ENCODE peak calls at places on chromosome 10, in five cellular contexts. One of them, this sample, is unnamed.

GRCh38 chr10:79605308-79605707 is 5.4 kb upstream of the SFTPA1 start:
- DNase-seq in MM.1S: no peak
- DNase-seq in thoracic aorta: no peak
- DNase-seq in cardiac muscle cell: no peak
- DNase-seq in neuronal stem cell: no peak
- DNase-seq in this sample: no peak

GRCh38 chr10:87842776-87843497 is 20.4 kb downstream of the KLLN start:
- DNase-seq in cardiac muscle cell: peak; percentile 74
- DNase-seq in MM.1S: no peak
- DNase-seq in neuronal stem cell: no peak
- DNase-seq in thoracic aorta: no peak
- DNase-seq in this sample: no peak

GRCh38 chr10:28566458-28566857 is 33.5 kb downstream of the WAC start:
- DNase-seq in neuronal stem cell: no peak
- DNase-seq in MM.1S: no peak
- DNase-seq in cardiac muscle cell: peak; percentile 51
- DNase-seq in thoracic aorta: no peak
- DNase-seq in this sample: no peak

GRCh38 chr10:3336673-3337293 is 164.2 kb upstream of the PITRM1 start:
- DNase-seq in cardiac muscle cell: no peak
- DNase-seq in neuronal stem cell: no peak
- DNase-seq in thoracic aorta: no peak
- DNase-seq in MM.1S: no peak
- DNase-seq in this sample: no peak

GRCh38 chr10:70479626-70480253 is 1.2 kb downstream of the PALD1 start:
- DNase-seq in MM.1S: peak; percentile 35
- DNase-seq in thoracic aorta: no peak
- DNase-seq in cardiac muscle cell: no peak
- DNase-seq in neuronal stem cell: no peak
- DNase-seq in this sample: no peak

GRCh38 chr10:33336606-33337334 is 2.3 kb upstream of the NRP1 start:
- DNase-seq in MM.1S: no peak
- DNase-seq in thoracic aorta: no peak
- DNase-seq in cardiac muscle cell: peak; percentile 63
- DNase-seq in neuronal stem cell: peak; percentile 45
- DNase-seq in this sample: no peak

GRCh38 chr10:124743188-124744046 is 761 bp downstream of the FAM53B start:
- DNase-seq in cardiac muscle cell: peak; percentile 44
- DNase-seq in thoracic aorta: no peak
- DNase-seq in neuronal stem cell: peak; percentile 35
- DNase-seq in MM.1S: peak; percentile 40
- DNase-seq in this sample: peak; percentile 22

GRCh38 chr10:132563485-132564248 is 26.1 kb downstream of the INPP5A start:
- DNase-seq in thoracic aorta: no peak
- DNase-seq in neuronal stem cell: no peak
- DNase-seq in cardiac muscle cell: no peak
- DNase-seq in MM.1S: no peak
- DNase-seq in this sample: no peak

GRCh38 chr10:99564361-99564760 is 31.6 kb downstream of the NKX2-3 start:
- DNase-seq in cardiac muscle cell: no peak
- DNase-seq in neuronal stem cell: no peak
- DNase-seq in thoracic aorta: no peak
- DNase-seq in MM.1S: no peak
- DNase-seq in this sample: no peak

GRCh38 chr10:44195120-44196007 is 189.5 kb downstream of the CXCL12 start:
- DNase-seq in neuronal stem cell: no peak
- DNase-seq in thoracic aorta: peak; percentile 51
- DNase-seq in cardiac muscle cell: peak; percentile 96
- DNase-seq in MM.1S: no peak
- DNase-seq in this sample: no peak

GRCh38 chr10:10865303-10865702 is 152.4 kb upstream of the CELF2 start:
- DNase-seq in cardiac muscle cell: no peak
- DNase-seq in neuronal stem cell: no peak
- DNase-seq in thoracic aorta: no peak
- DNase-seq in MM.1S: no peak
- DNase-seq in this sample: no peak
- H3K27ac ChIP-seq in cardiac muscle cell: no peak overlapping the region
- H3K27ac ChIP-seq in neuronal stem cell: no peak overlapping the region
- H3K27ac ChIP-seq in thoracic aorta: no peak overlapping the region
- H3K27ac ChIP-seq in MM.1S: no peak overlapping the region
- H3K27ac ChIP-seq in this sample: no peak overlapping the region

DNA sequence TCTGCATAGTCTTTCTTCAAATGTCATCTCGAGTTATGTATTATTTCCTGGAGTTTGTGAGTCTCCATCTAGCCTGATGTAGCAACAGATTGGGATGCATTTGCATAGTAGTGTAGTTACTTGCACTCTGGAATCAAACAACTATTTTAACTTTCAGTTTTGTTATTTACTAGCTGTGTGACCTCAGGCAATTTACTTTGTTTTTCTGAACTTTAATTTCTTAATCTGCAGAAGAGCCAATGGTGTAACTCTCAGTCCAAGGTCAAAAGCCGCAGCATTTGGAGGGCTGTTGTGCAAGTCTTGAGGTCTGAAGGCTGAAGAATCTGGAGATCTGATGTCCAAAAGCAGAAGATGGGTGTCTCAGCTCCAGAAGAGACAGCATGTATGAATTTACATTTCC is 175.8 kb upstream of the SORCS1 start:
- DNase-seq in MM.1S: peak; percentile 6
- DNase-seq in neuronal stem cell: no peak
- DNase-seq in thoracic aorta: no peak
- DNase-seq in cardiac muscle cell: no peak
- DNase-seq in this sample: no peak
- H3K9me3 ChIP-seq in MM.1S: no peaks in the 10 kb centered on the region
- H3K9me3 ChIP-seq in neuronal stem cell: no peaks in the 10 kb centered on the region
- H3K9me3 ChIP-seq in thoracic aorta: no peaks in the 10 kb centered on the region
- H3K9me3 ChIP-seq in cardiac muscle cell: no peaks in the 10 kb centered on the region
- H3K9me3 ChIP-seq in this sample: no peaks in the 10 kb centered on the region

GRCh38 chr10:98270026-98270740 is 2.2 kb upstream of the LOXL4 start:
- DNase-seq in cardiac muscle cell: no peak
- DNase-seq in neuronal stem cell: no peak
- DNase-seq in thoracic aorta: no peak
- DNase-seq in MM.1S: no peak
- DNase-seq in this sample: no peak
- H3K27ac ChIP-seq in cardiac muscle cell: peak overlapping the region; percentile 57
- H3K27ac ChIP-seq in neuronal stem cell: no peak overlapping the region
- H3K27ac ChIP-seq in thoracic aorta: peak overlapping the region; percentile 81
- H3K27ac ChIP-seq in MM.1S: no peak overlapping the region
- H3K27ac ChIP-seq in this sample: no peak overlapping the region

GRCh38 chr10:130655313-130656186 is 519.4 kb downstream of the GLRX3 start:
- DNase-seq in MM.1S: no peak
- DNase-seq in neuronal stem cell: no peak
- DNase-seq in thoracic aorta: no peak
- DNase-seq in cardiac muscle cell: no peak
- DNase-seq in this sample: no peak

GRCh38 chr10:130654726-130655125 is 518.5 kb downstream of the GLRX3 start:
- DNase-seq in cardiac muscle cell: no peak
- DNase-seq in MM.1S: no peak
- DNase-seq in thoracic aorta: no peak
- DNase-seq in neuronal stem cell: no peak
- DNase-seq in this sample: no peak

GRCh38 chr10:130656582-130657133 is 520.5 kb downstream of the GLRX3 start:
- DNase-seq in MM.1S: no peak
- DNase-seq in cardiac muscle cell: no peak
- DNase-seq in thoracic aorta: no peak
- DNase-seq in neuronal stem cell: no peak
- DNase-seq in this sample: no peak

GRCh38 chr10:130658687-130659290 is 522.6 kb downstream of the GLRX3 start:
- DNase-seq in neuronal stem cell: no peak
- DNase-seq in cardiac muscle cell: no peak
- DNase-seq in thoracic aorta: no peak
- DNase-seq in MM.1S: no peak
- DNase-seq in this sample: no peak

GRCh38 chr10:130656187-130656575 is 520.0 kb downstream of the GLRX3 start:
- DNase-seq in neuronal stem cell: no peak
- DNase-seq in cardiac muscle cell: no peak
- DNase-seq in thoracic aorta: no peak
- DNase-seq in MM.1S: no peak
- DNase-seq in this sample: no peak
- H3K9me3 ChIP-seq in neuronal stem cell: no peaks in the 10 kb centered on the region
- H3K9me3 ChIP-seq in cardiac muscle cell: no peaks in the 10 kb centered on the region
- H3K9me3 ChIP-seq in thoracic aorta: no peaks in the 10 kb centered on the region
- H3K9me3 ChIP-seq in MM.1S: no peaks in the 10 kb centered on the region
- H3K9me3 ChIP-seq in this sample: no peaks in the 10 kb centered on the region

GRCh38 chr10:74036474-74036873 is 38.6 kb downstream of the VCL start:
- DNase-seq in neuronal stem cell: no peak
- DNase-seq in MM.1S: no peak
- DNase-seq in cardiac muscle cell: no peak
- DNase-seq in thoracic aorta: no peak
- DNase-seq in this sample: no peak

GRCh38 chr10:74044419-74044818 is 46.5 kb downstream of the VCL start:
- DNase-seq in thoracic aorta: no peak
- DNase-seq in cardiac muscle cell: no peak
- DNase-seq in MM.1S: no peak
- DNase-seq in neuronal stem cell: no peak
- DNase-seq in this sample: no peak

GRCh38 chr10:74035324-74035723 is 37.4 kb downstream of the VCL start:
- DNase-seq in neuronal stem cell: no peak
- DNase-seq in thoracic aorta: no peak
- DNase-seq in cardiac muscle cell: peak; percentile 33
- DNase-seq in MM.1S: no peak
- DNase-seq in this sample: no peak

GRCh38 chr10:74039561-74040145 is 41.7 kb downstream of the VCL start:
- DNase-seq in cardiac muscle cell: peak; percentile 87
- DNase-seq in neuronal stem cell: no peak
- DNase-seq in MM.1S: no peak
- DNase-seq in thoracic aorta: no peak
- DNase-seq in this sample: no peak

DNA sequence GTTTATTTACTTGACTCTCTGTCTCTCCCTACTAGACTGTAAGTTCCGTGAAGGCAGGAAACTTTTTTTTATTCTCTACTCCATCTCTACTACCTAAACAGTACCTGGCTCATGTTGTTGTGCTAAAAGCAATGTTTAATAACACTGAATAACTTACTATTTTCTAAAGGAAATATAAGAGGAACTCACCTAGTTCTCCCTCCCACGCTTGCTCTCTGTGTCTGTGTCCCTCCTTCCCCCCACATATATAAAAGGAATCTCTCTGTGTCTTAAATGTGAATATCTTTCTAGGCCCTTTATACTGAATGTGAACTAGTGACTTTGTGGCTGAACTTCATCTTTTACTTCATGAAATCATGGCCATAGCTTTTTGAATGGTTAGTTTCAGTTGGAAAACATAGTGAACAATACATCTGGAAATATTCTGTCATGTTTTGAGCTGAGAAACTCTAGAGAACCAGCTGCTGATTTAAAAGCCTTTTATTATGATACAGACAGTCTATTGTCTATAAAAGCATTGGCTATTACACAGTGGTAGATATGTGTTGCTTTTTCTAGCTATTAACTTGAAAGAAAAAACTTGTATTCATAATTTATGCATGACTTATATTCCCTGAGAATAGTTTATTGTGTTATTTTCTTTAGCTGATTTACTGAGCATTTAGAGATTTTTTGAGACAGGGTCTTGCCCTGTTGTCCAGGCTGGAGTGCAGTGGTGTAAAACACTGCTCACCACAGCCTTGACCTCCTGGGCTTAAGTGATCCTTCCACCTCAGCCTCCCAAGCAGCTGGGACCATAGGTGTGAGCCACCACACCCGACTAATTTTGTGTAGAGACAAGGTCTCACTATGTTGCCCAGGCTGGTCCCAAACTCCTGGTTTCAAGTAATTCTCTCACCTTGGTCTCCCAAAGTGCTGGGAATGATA is 42.5 kb downstream of the VCL start:
- DNase-seq in MM.1S: no peak
- DNase-seq in cardiac muscle cell: no peak
- DNase-seq in thoracic aorta: no peak
- DNase-seq in neuronal stem cell: no peak
- DNase-seq in this sample: no peak
- H3K27ac ChIP-seq in MM.1S: no peak overlapping the region
- H3K27ac ChIP-seq in cardiac muscle cell: peak overlapping the region; percentile 82
- H3K27ac ChIP-seq in thoracic aorta: peak overlapping the region; percentile 76
- H3K27ac ChIP-seq in neuronal stem cell: no peak overlapping the region
- H3K27ac ChIP-seq in this sample: no peak overlapping the region

This sample was measured in CD4-positive, alpha-beta memory T cell.